ENCODE peak calls at places on chromosomes 4 and X, in six cellular contexts. U is mucosa of descending colon, V is A549, Q is fibroblast of the aortic adventitia, R is astrocyte, F is NB4. E is an unnamed sample.

GRCh38 chrX:123909498-123909897 is 49.6 kb downstream of the XIAP start:
- DNase-seq in U (no peak), V (no peak), Q (peak), R (no peak), F (peak), E (no peak)

GRCh38 chrX:107324493-107325310 is 118.3 kb downstream of the DNAAF6 start:
- DNase-seq in U (peak), V (peak), Q (peak), R (peak), F (peak), E (peak)

GRCh38 chrX:40152173-40152705 is 54.5 kb upstream of the BCOR start:
- DNase-seq in U (peak), V (no peak), Q (no peak), R (no peak), F (no peak), E (no peak)

GRCh38 chr4:99763635-99764101 is 53.0 kb upstream of the DAPP1 start:
- DNase-seq in U (no peak), V (peak), Q (peak), R (peak), F (peak), E (no peak)

GRCh38 chrX:136768469-136769084 is 12.2 kb downstream of the ARHGEF6 start:
- DNase-seq in U (peak), V (no peak), Q (peak), R (peak), F (peak), E (peak)

GRCh38 chr4:6300359-6300758 is 30.7 kb downstream of the WFS1 start:
- DNase-seq in U (no peak), V (no peak), Q (no peak), R (no peak), F (no peak), E (no peak)

GRCh38 chrX:47129879-47130358 is 14.6 kb downstream of the NDUFB11 start:
- DNase-seq in U (no peak), V (no peak), Q (no peak), R (no peak), F (no peak), E (no peak)

GRCh38 chr4:113604955-113605354 is 156.6 kb downstream of the CAMK2D start:
- DNase-seq in U (no peak), V (peak), Q (no peak), R (peak), F (no peak), E (no peak)

GRCh38 chr4:78057135-78057599 is at the start of gene FRAS1:
- DNase-seq in U (peak), V (peak), Q (no peak), R (peak), F (no peak), E (no peak)

GRCh38 chrX:13685126-13685763 is 3.7 kb upstream of the RAB9A start:
- DNase-seq in U (no peak), V (peak), Q (no peak), R (peak), F (no peak), E (no peak)

GRCh38 chrX:131724292-131724691 is 180.4 kb downstream of the OR13H1 start:
- DNase-seq in U (no peak), V (no peak), Q (no peak), R (no peak), F (no peak), E (no peak)

GRCh38 chrX:51148848-51149247 is 183.8 kb upstream of the NUDT10 start:
- DNase-seq in U (no peak), V (no peak), Q (no peak), R (no peak), F (peak), E (no peak)

GRCh38 chr4:86043755-86044592 is 315.9 kb downstream of the MAPK10 start:
- DNase-seq in U (no peak), V (peak), Q (peak), R (no peak), F (peak), E (peak)

GRCh38 chrX:141405878-141406492 is 163.7 kb upstream of the SPANXC start:
- DNase-seq in U (no peak), V (peak), Q (peak), R (peak), F (no peak), E (no peak)

GRCh38 chr4:180909279-180909678 is 1333.9 kb upstream of the TENM3 start:
- DNase-seq in U (no peak), V (no peak), Q (peak), R (no peak), F (peak), E (peak)

GRCh38 chrX:18607966-18608365 is 63.9 kb downstream of the RS1 start:
- DNase-seq in U (no peak), V (no peak), Q (no peak), R (no peak), F (no peak), E (no peak)

GRCh38 chrX:418927-419729 is 32.4 kb upstream of the PPP2R3B start:
- DNase-seq in U (peak), V (no peak), Q (no peak), R (no peak), F (no peak), E (no peak)

GRCh38 chr4:128385683-128386304 is 98.2 kb upstream of the PGRMC2 start:
- DNase-seq in U (no peak), V (peak), Q (peak), R (peak), F (peak), E (peak)

GRCh38 chr4:185115827-185116232 is 27.2 kb upstream of the SLC25A4 start:
- DNase-seq in U (no peak), V (no peak), Q (peak), R (peak), F (peak), E (no peak)

GRCh38 chrX:132491191-132491590 is 2.4 kb upstream of the MBNL3 start:
- DNase-seq in U (no peak), V (no peak), Q (no peak), R (no peak), F (peak), E (peak)

GRCh38 chr4:158536833-158537232 is 15.2 kb downstream of the RXFP1 start:
- DNase-seq in U (no peak), V (no peak), Q (no peak), R (no peak), F (no peak), E (no peak)

GRCh38 chrX:9467181-9467580 is 2.3 kb downstream of the TBL1X start:
- DNase-seq in U (no peak), V (no peak), Q (no peak), R (no peak), F (no peak), E (no peak)
- H3K4me3 ChIP-seq in U (no peak), V (no peak), Q (no peak), R (peak), F (peak), E (no peak)

GRCh38 chr4:80225628-80226027 is 28.3 kb downstream of the PRDM8 start:
- DNase-seq in U (no peak), V (no peak), Q (peak), R (peak), F (no peak), E (no peak)

GRCh38 chr4:80216100-80216761 is 18.9 kb downstream of the PRDM8 start:
- DNase-seq in U (no peak), V (no peak), Q (no peak), R (no peak), F (peak), E (no peak)

GRCh38 chr4:80221161-80221560 is 23.9 kb downstream of the PRDM8 start:
- DNase-seq in U (no peak), V (no peak), Q (peak), R (no peak), F (peak), E (no peak)

GRCh38 chr4:80219301-80220025 is 22.2 kb downstream of the PRDM8 start:
- DNase-seq in U (no peak), V (no peak), Q (peak), R (peak), F (no peak), E (no peak)

GRCh38 chr4:80220711-80221110 is 23.4 kb downstream of the PRDM8 start:
- DNase-seq in U (no peak), V (no peak), Q (no peak), R (no peak), F (no peak), E (no peak)
- TF ChIP-seq CTCF in U (no peak), V (no peak), Q (no peak), R (no peak), F (no peak), E (no peak)

GRCh38 chr4:3241905-3242304 is 7.1 kb upstream of the MSANTD1 start:
- DNase-seq in U (peak), V (no peak), Q (peak), R (no peak), F (no peak), E (no peak)

GRCh38 chr4:3243066-3243775 is 5.7 kb upstream of the MSANTD1 start:
- DNase-seq in U (no peak), V (no peak), Q (no peak), R (no peak), F (no peak), E (no peak)

GRCh38 chr4:3239998-3240920 is 8.7 kb upstream of the MSANTD1 start:
- DNase-seq in U (peak), V (no peak), Q (no peak), R (no peak), F (no peak), E (no peak)

GRCh38 chr4:3239342-3239741 is 9.6 kb upstream of the MSANTD1 start:
- DNase-seq in U (peak), V (no peak), Q (no peak), R (no peak), F (no peak), E (no peak)

DNA sequence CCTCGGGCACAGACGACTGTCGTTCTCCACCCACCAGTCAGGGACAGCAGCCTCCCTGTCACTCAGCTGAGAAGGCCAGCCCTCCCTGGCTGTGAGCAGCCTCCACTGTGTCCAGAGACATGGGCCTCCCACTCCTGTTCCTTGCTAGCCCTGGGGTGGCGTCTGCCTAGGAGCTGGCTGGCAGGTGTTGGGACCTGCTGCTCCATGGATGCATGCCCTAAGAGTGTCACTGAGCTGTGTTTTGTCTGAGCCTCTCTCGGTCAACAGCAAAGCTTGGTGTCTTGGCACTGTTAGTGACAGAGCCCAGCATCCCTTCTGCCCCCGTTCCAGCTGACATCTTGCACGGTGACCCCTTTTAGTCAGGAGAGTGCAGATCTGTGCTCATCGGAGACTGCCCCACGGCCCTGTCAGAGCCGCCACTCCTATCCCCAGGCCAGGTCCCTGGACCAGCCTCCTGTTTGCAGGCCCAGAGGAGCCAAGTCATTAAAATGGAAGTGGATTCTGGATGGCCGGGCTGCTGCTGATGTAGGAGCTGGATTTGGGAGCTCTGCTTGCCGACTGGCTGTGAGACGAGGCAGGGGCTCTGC is 7.9 kb upstream of the MSANTD1 start:
- DNase-seq in U (peak), V (no peak), Q (no peak), R (no peak), F (no peak), E (no peak)
- H3K4me3 ChIP-seq in U (no peak), V (no peak), Q (no peak), R (no peak), F (no peak), E (no peak)

DNA sequence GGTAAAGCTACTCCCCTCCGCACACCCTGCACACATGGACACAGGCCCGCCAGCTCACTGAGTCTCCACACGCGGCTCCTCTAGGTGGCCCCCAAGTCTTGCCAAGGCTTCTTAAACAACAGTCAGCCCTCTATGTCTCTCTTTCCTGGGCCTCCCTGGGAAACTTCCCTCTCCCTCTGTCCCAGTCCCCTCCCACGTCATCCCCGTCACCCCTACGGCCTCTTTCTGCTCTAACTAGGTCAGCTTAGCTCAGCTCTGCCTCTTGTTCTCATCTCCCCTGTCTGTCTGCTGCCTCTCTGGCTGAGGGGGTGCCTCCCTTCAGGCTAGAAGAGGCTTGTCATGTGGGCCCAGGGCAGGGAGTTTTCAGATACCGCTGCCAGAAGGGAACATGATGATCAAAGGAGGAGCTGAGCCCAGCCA is 38.8 kb downstream of the SEPTIN6 start:
- DNase-seq in U (no peak), V (no peak), Q (peak), R (peak), F (peak), E (no peak)
- TF ChIP-seq CTCF in U (no peak), V (no peak), Q (no peak), R (no peak), F (no peak), E (no peak)

GRCh38 chrX:48919360-48919821 is 567 bp upstream of the PIM2 start:
- DNase-seq in U (no peak), V (no peak), Q (no peak), R (no peak), F (no peak), E (peak)
- H3K4me3 ChIP-seq in U (no peak), V (peak), Q (no peak), R (peak), F (peak), E (peak)

GRCh38 chr4:2043396-2044118 is 15.6 kb upstream of the NAT8L start:
- DNase-seq in U (no peak), V (no peak), Q (no peak), R (no peak), F (no peak), E (no peak)

GRCh38 chr4:2044542-2045517 is 14.3 kb upstream of the NAT8L start:
- DNase-seq in U (no peak), V (no peak), Q (no peak), R (no peak), F (no peak), E (no peak)

GRCh38 chr4:2045518-2045951 is 13.6 kb upstream of the NAT8L start:
- DNase-seq in U (no peak), V (no peak), Q (no peak), R (no peak), F (peak), E (no peak)

GRCh38 chr4:2042947-2043395 is 16.2 kb upstream of the NAT8L start:
- DNase-seq in U (no peak), V (no peak), Q (no peak), R (no peak), F (no peak), E (no peak)

DNA sequence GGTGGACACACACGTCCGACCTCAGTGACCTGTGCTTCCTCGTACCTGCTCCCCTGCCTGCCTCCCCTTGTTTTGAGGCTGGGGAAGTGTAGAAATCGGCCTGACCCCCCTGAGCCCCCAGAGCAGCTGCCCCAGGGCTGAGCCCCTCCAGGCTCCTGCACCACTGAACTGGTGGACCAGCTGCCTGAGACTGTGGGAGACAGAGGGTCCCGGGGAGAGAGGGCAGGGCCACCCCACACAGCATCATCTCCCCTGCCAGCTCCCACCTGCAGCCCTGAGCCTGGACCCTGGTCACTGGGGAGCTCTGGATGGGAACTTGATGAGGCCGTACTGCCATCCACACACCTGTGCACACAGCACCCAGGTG is 15.0 kb upstream of the NAT8L start:
- DNase-seq in U (no peak), V (no peak), Q (no peak), R (no peak), F (no peak), E (no peak)
- TF ChIP-seq CTCF in U (no peak), V (no peak), Q (no peak), R (no peak), F (no peak), E (no peak)

GRCh38 chr4:25861422-25861926 is 1.3 kb downstream of the SEL1L3 start:
- DNase-seq in U (no peak), V (no peak), Q (peak), R (peak), F (peak), E (no peak)
- H3K4me3 ChIP-seq in U (no peak), V (peak), Q (peak), R (peak), F (peak), E (no peak)

GRCh38 chr4:84841435-84841834 is 125.1 kb downstream of the WDFY3 start:
- DNase-seq in U (no peak), V (no peak), Q (no peak), R (no peak), F (no peak), E (no peak)
- TF ChIP-seq CTCF in U (no peak), V (no peak), Q (no peak), R (no peak), F (no peak), E (no peak)

DNA sequence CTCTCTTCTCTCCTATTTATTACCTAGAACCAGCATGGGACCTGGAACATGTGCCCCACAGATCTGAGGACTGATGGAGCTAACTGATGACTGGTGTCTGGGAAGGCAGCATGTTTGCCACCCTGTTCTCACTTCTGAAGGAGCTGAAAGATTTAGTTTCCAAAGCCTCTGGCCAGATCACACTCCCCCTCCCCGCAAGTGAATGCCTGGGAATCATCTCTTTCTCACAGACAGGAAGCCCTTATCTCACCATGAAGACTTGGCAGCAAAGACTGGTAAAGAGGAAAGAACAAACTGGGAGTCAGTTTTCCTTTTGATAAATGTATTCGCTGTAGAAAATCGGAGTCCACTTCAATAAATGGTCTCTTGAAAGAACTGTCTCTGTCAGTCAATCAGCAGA is 21.0 kb upstream of the PCYT1B start:
- DNase-seq in U (no peak), V (no peak), Q (peak), R (peak), F (no peak), E (no peak)
- H3K4me3 ChIP-seq in U (no peak), V (no peak), Q (no peak), R (no peak), F (no peak), E (no peak)